ENCODE peak calls at places on chromosomes 1 and 21, in eight cellular contexts. L, H, C, Y, D, G, I and O are unnamed samples.

GRCh38 chr21:26388731-26389231 is 184.3 kb downstream of the CYYR1 start:
- DNase-seq in L (no peak), H (no peak), C (peak), Y (peak), D (no peak), G (no peak), I (no peak), O (peak)

GRCh38 chr21:38042246-38042645 is 126.0 kb upstream of the KCNJ6 start:
- DNase-seq in L (no peak), H (no peak), C (peak), Y (no peak), D (no peak), G (no peak), I (no peak), O (peak)

GRCh38 chr1:227911376-227911775 is 36.4 kb downstream of the WNT9A start:
- DNase-seq in L (no peak), H (no peak), C (no peak), Y (no peak), D (no peak), G (no peak), I (no peak), O (no peak)

GRCh38 chr1:2937805-2938204 is 83.5 kb upstream of the ACTRT2 start:
- DNase-seq in L (no peak), H (no peak), C (no peak), Y (no peak), D (peak), G (no peak), I (no peak), O (no peak)

GRCh38 chr1:17930635-17931034 is 175.5 kb downstream of the ACTL8 start:
- DNase-seq in L (no peak), H (no peak), C (no peak), Y (no peak), D (no peak), G (no peak), I (no peak), O (no peak)

GRCh38 chr1:223022641-223023473 is 120.2 kb downstream of the TLR5 start:
- DNase-seq in L (peak), H (no peak), C (peak), Y (no peak), D (no peak), G (no peak), I (no peak), O (peak)

GRCh38 chr1:71427066-71427465 is 346.2 kb upstream of the ZRANB2 start:
- DNase-seq in L (no peak), H (no peak), C (no peak), Y (no peak), D (no peak), G (no peak), I (no peak), O (no peak)

GRCh38 chr1:64497484-64497883 is 27.6 kb downstream of the CACHD1 start:
- DNase-seq in L (no peak), H (no peak), C (no peak), Y (peak), D (no peak), G (no peak), I (no peak), O (no peak)

GRCh38 chr1:42957880-42958487 is 684 bp downstream of the SLC2A1 start:
- DNase-seq in L (no peak), H (no peak), C (no peak), Y (peak), D (no peak), G (peak), I (peak), O (no peak)

GRCh38 chr1:183827801-183828200 is 22.9 kb downstream of the RGL1 start:
- DNase-seq in L (peak), H (no peak), C (no peak), Y (no peak), D (no peak), G (no peak), I (no peak), O (no peak)

GRCh38 chr1:202343652-202344349 is 2.1 kb upstream of the UBE2T start:
- DNase-seq in L (no peak), H (no peak), C (peak), Y (peak), D (no peak), G (no peak), I (no peak), O (peak)

GRCh38 chr1:71231751-71232150 is 150.9 kb upstream of the ZRANB2 start:
- DNase-seq in L (no peak), H (no peak), C (peak), Y (peak), D (no peak), G (no peak), I (no peak), O (peak)

GRCh38 chr1:248872752-248873408 is 14.0 kb upstream of the ZNF692 start:
- DNase-seq in L (peak), H (no peak), C (peak), Y (peak), D (peak), G (peak), I (peak), O (peak)

GRCh38 chr1:36151845-36152203 is 2.5 kb upstream of the TRAPPC3 start:
- DNase-seq in L (no peak), H (no peak), C (no peak), Y (peak), D (no peak), G (no peak), I (no peak), O (no peak)

GRCh38 chr1:22141493-22141892 is 1.4 kb downstream of the WNT4 start:
- DNase-seq in L (no peak), H (no peak), C (no peak), Y (no peak), D (no peak), G (no peak), I (no peak), O (no peak)

GRCh38 chr1:22143586-22144033 is 713 bp upstream of the WNT4 start:
- DNase-seq in L (no peak), H (no peak), C (no peak), Y (no peak), D (no peak), G (no peak), I (peak), O (no peak)

GRCh38 chr1:22141948-22142314 is 966 bp downstream of the WNT4 start:
- DNase-seq in L (no peak), H (no peak), C (no peak), Y (no peak), D (no peak), G (no peak), I (no peak), O (no peak)

GRCh38 chr1:22143065-22143514 is at the start of gene WNT4:
- DNase-seq in L (no peak), H (no peak), C (no peak), Y (peak), D (peak), G (peak), I (peak), O (peak)

DNA sequence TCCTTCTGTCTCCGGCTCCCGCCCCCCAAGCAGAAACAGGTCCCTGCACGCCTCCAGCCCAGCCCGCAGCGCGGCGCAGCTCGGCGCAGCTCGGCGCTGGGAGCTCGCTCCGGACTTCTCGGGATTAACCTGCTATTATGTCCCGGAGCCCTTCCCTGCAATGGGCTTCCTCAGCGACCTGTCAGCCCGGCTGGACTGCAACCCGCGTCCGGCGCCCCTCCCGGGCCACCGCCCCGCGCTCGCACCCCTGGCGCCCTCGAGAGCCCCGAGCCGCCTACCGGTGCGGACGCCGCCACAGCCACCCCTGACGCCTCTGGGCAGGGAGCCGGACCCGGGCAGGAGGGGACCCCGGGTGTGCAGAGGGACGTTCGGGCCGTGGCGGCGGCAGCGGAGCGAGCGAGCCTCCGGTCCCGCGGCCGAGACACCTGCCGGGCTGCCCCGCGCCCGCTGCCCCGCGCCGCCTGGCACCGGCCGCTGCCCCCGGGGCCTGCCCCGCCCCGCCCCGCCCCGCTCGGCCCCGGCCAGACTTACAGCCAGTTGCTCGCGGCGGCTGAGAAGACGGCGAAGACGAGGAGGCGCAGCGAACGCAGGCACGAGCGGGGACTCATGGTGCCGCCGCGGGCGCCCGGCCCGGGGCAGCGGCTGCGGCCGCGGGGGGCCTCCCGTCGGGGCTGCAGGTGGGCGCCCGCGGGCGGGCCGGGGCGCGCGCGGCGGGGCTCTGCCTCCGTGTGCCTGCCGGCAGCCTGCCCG is 407 bp downstream of the WNT4 start:
- DNase-seq in L (no peak), H (no peak), C (peak), Y (peak), D (no peak), G (no peak), I (peak), O (peak)
- TF ChIP-seq CTCF in L (peak), H (no peak), C (no peak), Y (no peak), D (no peak), G (no peak), I (no peak), O (no peak)

GRCh38 chr1:243483084-243483845 is 227.4 kb downstream of the SDCCAG8 start:
- DNase-seq in L (no peak), H (no peak), C (no peak), Y (no peak), D (no peak), G (no peak), I (no peak), O (no peak)
- H3K4me3 ChIP-seq in L (peak), H (peak), C (peak), Y (peak), D (peak), G (no peak), I (peak), O (no peak)

GRCh38 chr1:210294991-210295773 is 33.5 kb upstream of the HHAT start:
- DNase-seq in L (peak), H (no peak), C (peak), Y (peak), D (peak), G (no peak), I (no peak), O (peak)
- TF ChIP-seq CTCF in L (no peak), H (no peak), C (no peak), Y (no peak), D (no peak), G (no peak), I (no peak), O (no peak)

GRCh38 chr1:40860706-40861226 is 1.4 kb downstream of the CITED4 start:
- DNase-seq in L (no peak), H (no peak), C (no peak), Y (no peak), D (no peak), G (peak), I (no peak), O (no peak)
- H3K4me3 ChIP-seq in L (peak), H (peak), C (peak), Y (peak), D (peak), G (peak), I (peak), O (peak)

GRCh38 chr1:224727851-224728250 is 111.7 kb downstream of the CNIH3 start:
- DNase-seq in L (no peak), H (no peak), C (peak), Y (no peak), D (no peak), G (no peak), I (no peak), O (peak)
- TF ChIP-seq CTCF in L (no peak), H (no peak), C (no peak), Y (no peak), D (no peak), G (no peak), I (no peak), O (no peak)

GRCh38 chr1:150807674-150808073 is 386 bp downstream of the CTSK start:
- DNase-seq in L (no peak), H (no peak), C (no peak), Y (peak), D (no peak), G (no peak), I (no peak), O (no peak)

GRCh38 chr1:150808851-150809250 is 791 bp upstream of the CTSK start:
- DNase-seq in L (no peak), H (no peak), C (no peak), Y (no peak), D (no peak), G (no peak), I (no peak), O (no peak)

GRCh38 chr1:150808134-150808533 is at the start of gene CTSK:
- DNase-seq in L (no peak), H (no peak), C (no peak), Y (peak), D (no peak), G (no peak), I (no peak), O (no peak)

GRCh38 chr1:150805899-150806298 is 2.2 kb downstream of the CTSK start:
- DNase-seq in L (no peak), H (no peak), C (no peak), Y (no peak), D (no peak), G (no peak), I (no peak), O (no peak)

DNA sequence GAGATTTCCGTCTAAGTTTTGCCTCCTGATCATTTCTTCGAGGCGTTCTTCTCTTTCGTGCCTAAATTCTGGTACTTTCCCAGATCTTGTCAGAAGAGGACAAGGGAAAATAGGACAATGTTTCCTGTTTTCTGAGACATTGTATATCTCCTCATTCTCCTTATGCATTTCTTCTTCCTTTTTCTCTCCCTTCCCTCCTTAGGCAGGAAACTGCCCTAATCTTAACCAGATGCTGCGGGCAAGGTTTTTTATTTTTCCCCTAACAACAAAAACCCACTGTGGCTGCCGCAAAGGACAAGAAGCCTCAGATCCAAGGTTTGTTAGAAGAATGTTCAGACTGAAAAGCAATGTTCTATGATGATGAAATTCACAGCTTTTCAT is 813 bp downstream of the CTSK start:
- DNase-seq in L (no peak), H (no peak), C (no peak), Y (peak), D (no peak), G (no peak), I (no peak), O (no peak)
- H3K4me3 ChIP-seq in L (no peak), H (peak), C (no peak), Y (peak), D (peak), G (no peak), I (peak), O (no peak)

DNA sequence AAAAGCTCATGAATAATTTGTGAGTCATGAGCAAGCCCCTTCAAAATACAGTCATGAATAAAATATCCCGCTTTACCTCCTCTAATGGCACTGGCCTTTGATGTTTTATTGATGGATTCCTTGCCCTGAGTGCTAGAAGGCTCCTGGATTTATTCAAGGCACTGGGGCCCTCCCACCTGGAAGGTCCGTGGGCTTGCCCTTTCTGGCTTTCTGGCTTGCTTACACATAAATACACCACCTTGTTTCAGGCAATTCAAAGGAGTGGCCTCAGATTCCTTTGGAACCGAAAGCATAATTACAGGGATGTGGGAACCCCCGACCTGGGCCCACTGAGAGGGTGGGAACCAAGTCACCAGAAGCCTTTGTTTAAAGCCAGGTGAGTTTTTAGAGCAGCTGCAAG is 126.6 kb downstream of the FAM78B start:
- DNase-seq in L (no peak), H (no peak), C (no peak), Y (no peak), D (no peak), G (no peak), I (no peak), O (no peak)
- TF ChIP-seq CTCF in L (no peak), H (no peak), C (no peak), Y (no peak), D (no peak), G (no peak), I (no peak), O (no peak)

DNA sequence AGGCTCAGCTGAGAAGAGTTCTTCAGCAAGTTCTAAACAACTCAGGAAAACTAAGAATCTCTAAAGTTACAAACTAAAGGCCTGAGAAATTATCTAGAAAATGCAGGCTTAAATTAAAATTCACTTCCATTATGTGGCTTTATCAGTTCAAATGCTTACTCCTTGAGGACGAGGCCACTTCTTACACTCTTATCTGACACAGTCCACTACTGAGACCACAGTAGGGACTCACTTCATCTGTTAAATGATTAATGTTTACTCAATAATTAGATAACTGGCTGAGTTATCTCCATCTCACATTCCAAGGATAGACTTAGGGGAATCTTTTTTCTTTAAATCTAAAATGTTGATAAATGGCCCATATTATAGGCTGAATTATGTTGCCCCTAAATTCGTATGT is 1.6 kb downstream of the C1orf141 start:
- DNase-seq in L (no peak), H (no peak), C (no peak), Y (no peak), D (no peak), G (no peak), I (no peak), O (no peak)
- H3K4me3 ChIP-seq in L (no peak), H (no peak), C (no peak), Y (no peak), D (no peak), G (no peak), I (no peak), O (no peak)

GRCh38 chr1:198364471-198364870 is 176.0 kb downstream of the ATP6V1G3 start:
- DNase-seq in L (no peak), H (no peak), C (no peak), Y (no peak), D (no peak), G (no peak), I (no peak), O (no peak)

GRCh38 chr1:198361373-198361772 is 179.1 kb downstream of the ATP6V1G3 start:
- DNase-seq in L (no peak), H (no peak), C (no peak), Y (peak), D (no peak), G (no peak), I (no peak), O (no peak)

GRCh38 chr1:198357937-198358336 is 182.5 kb downstream of the ATP6V1G3 start:
- DNase-seq in L (no peak), H (no peak), C (no peak), Y (no peak), D (no peak), G (no peak), I (no peak), O (no peak)

GRCh38 chr1:198363752-198364151 is 176.7 kb downstream of the ATP6V1G3 start:
- DNase-seq in L (no peak), H (no peak), C (no peak), Y (no peak), D (no peak), G (no peak), I (no peak), O (no peak)

GRCh38 chr1:198359024-198359653 is 181.3 kb downstream of the ATP6V1G3 start:
- DNase-seq in L (no peak), H (no peak), C (peak), Y (peak), D (no peak), G (no peak), I (no peak), O (peak)
- TF ChIP-seq CTCF in L (peak), H (no peak), C (peak), Y (peak), D (peak), G (peak), I (no peak), O (peak)

GRCh38 chr1:10324627-10325026 is 74.2 kb upstream of the PGD start:
- DNase-seq in L (no peak), H (no peak), C (no peak), Y (no peak), D (no peak), G (no peak), I (no peak), O (no peak)

GRCh38 chr1:10316752-10317151 is 82.1 kb upstream of the PGD start:
- DNase-seq in L (no peak), H (no peak), C (no peak), Y (no peak), D (no peak), G (no peak), I (no peak), O (no peak)

GRCh38 chr1:10322821-10323220 is 76.0 kb upstream of the PGD start:
- DNase-seq in L (no peak), H (no peak), C (no peak), Y (no peak), D (no peak), G (no peak), I (no peak), O (no peak)

GRCh38 chr1:10319750-10320149 is 79.1 kb upstream of the PGD start:
- DNase-seq in L (no peak), H (no peak), C (no peak), Y (no peak), D (no peak), G (no peak), I (no peak), O (no peak)

DNA sequence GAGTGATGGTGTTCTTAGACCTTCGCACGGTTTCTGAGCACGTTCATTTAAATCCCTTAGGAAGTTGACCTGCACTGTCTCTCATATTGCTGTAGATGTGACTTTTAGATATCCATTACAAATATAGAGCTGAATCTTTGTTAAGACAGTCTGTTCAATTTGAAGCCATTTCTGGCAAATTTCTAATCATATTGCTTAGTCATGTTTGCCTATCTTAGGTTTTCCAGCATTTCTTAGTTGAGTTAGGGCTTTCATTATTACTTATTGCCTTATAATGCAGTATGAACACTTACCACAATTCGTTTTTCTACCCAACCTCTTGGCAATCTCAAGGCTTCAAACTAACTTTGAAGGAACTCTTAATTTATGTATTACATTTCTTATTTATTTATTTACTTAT is 78.5 kb upstream of the PGD start:
- DNase-seq in L (no peak), H (no peak), C (no peak), Y (no peak), D (no peak), G (no peak), I (no peak), O (no peak)
- H3K4me3 ChIP-seq in L (no peak), H (no peak), C (no peak), Y (no peak), D (no peak), G (no peak), I (no peak), O (no peak)